ENCODE peak calls at places on chromosome X, in nine cellular contexts. R is fibroblast of pulmonary artery; H is colonic mucosa; A is stimulated activated CD4-positive, alpha-beta T cell treated with anti-CD3 and anti-CD28 coated beads, TNF-alpha, amount 100 ng/mL, for 48 hours; P is upper lobe of right lung; V is activated T-helper 1 cell treated with anti-CD3 and anti-CD28 coated beads, Interleukin-2, amount 50 U/mL, for 16 hours; B is activated naive CD4-positive, alpha-beta T cell treated with anti-CD3 and anti-CD28 coated beads for 36 hours; O is retina; C is fibroblast of the conjunctiva. T is an unnamed sample.

GRCh38 chrX:97639526-97639925 is 755.8 kb downstream of the RPA4 start:
- DNase-seq in C (no peak), H (no peak), R (no peak), A (no peak), V (no peak), B (peak), O (peak), P (no peak), T (no peak)

GRCh38 chrX:27336466-27337091 is 126.6 kb downstream of the PPP4R3C start:
- DNase-seq in P (no peak), C (no peak), O (peak), A (peak), V (peak), B (peak), R (peak), H (peak), T (peak)

GRCh38 chrX:386239-386767 is 404 bp downstream of the PPP2R3B start:
- DNase-seq in V (peak), P (no peak), B (peak), R (no peak), C (no peak), H (peak), O (no peak), A (no peak), T (no peak)

GRCh38 chrX:38817004-38817703 is 15.9 kb downstream of the MID1IP1 start:
- DNase-seq in O (no peak), A (no peak), R (peak), V (no peak), C (no peak), P (peak), B (no peak), H (peak), T (peak)

GRCh38 chrX:140447150-140447549 is 57.7 kb downstream of the SOX3 start:
- DNase-seq in H (no peak), V (no peak), O (no peak), P (no peak), C (no peak), B (no peak), R (no peak), A (no peak), T (no peak)

GRCh38 chrX:56726609-56727008 is 2.4 kb upstream of the NBDY start:
- DNase-seq in P (no peak), C (peak), O (peak), R (peak), H (no peak), V (no peak), A (no peak), B (peak), T (peak)

GRCh38 chrX:9770319-9770718 is 4.7 kb upstream of the GPR143 start:
- DNase-seq in B (no peak), P (no peak), O (no peak), H (no peak), C (no peak), R (peak), V (no peak), A (no peak), T (peak)

GRCh38 chrX:42219231-42219630 is 295.9 kb upstream of the CASK start:
- DNase-seq in R (peak), C (no peak), O (no peak), V (no peak), B (no peak), P (no peak), H (no peak), A (no peak), T (no peak)

GRCh38 chrX:23383411-23383810 is 48.8 kb downstream of the PTCHD1 start:
- DNase-seq in O (no peak), V (no peak), A (no peak), B (no peak), C (peak), R (peak), H (no peak), P (no peak), T (peak)

GRCh38 chrX:32874839-32875238 is 336.5 kb downstream of the DMD start:
- DNase-seq in R (no peak), V (no peak), A (no peak), B (no peak), H (no peak), O (peak), P (no peak), C (no peak), T (no peak)

T was measured in fibroblast of mammary gland.